ENCODE peak calls at places on chromosomes 7 and 10, in nine cellular contexts. H is mucosa of descending colon, I is PC-3, B is cardiac fibroblast, P is fibroblast of lung, A is OCI-LY7, F is cardiac muscle cell, X is epithelial cell of esophagus, M is lower lobe of right lung. L is an unnamed sample.

GRCh38 chr7:138667535-138667934 is 33.6 kb downstream of the SVOPL start:
- DNase-seq in H (no peak), I (no peak), B (no peak), P (no peak), A (no peak), F (no peak), X (no peak), M (no peak), L (no peak)

GRCh38 chr10:129419386-129419785 is 47.7 kb upstream of the MGMT start:
- DNase-seq in H (no peak), I (no peak), B (no peak), P (no peak), A (no peak), F (no peak), X (no peak), M (no peak), L (no peak)

GRCh38 chr7:29806131-29806792 is at the start of gene WIPF3:
- DNase-seq in H (no peak), I (peak), B (peak), P (peak), A (no peak), F (peak), X (peak), M (peak), L (peak)

GRCh38 chr10:69684020-69684980 is 54.3 kb downstream of the FAM241B start:
- DNase-seq in H (peak), I (peak), B (peak), P (peak), A (no peak), F (peak), X (peak), M (peak), L (no peak)

GRCh38 chr10:23375366-23375765 is 30.8 kb upstream of the C10orf67 start:
- DNase-seq in H (no peak), I (no peak), B (no peak), P (no peak), A (no peak), F (no peak), X (no peak), M (no peak), L (no peak)

GRCh38 chr7:76326646-76327233 is 24.3 kb downstream of the HSPB1 start:
- DNase-seq in H (no peak), I (peak), B (peak), P (peak), A (no peak), F (no peak), X (no peak), M (no peak), L (peak)

GRCh38 chr7:45663167-45663921 is 89.2 kb downstream of the ADCY1 start:
- DNase-seq in H (no peak), I (peak), B (peak), P (peak), A (peak), F (peak), X (peak), M (no peak), L (peak)

GRCh38 chr10:116385994-116386809 is 41.4 kb upstream of the PNLIPRP3 start:
- DNase-seq in H (no peak), I (peak), B (peak), P (peak), A (peak), F (peak), X (peak), M (no peak), L (peak)

GRCh38 chr10:49115015-49115795 is at the start of gene VSTM4:
- DNase-seq in H (no peak), I (no peak), B (peak), P (peak), A (no peak), F (peak), X (no peak), M (no peak), L (peak)

GRCh38 chr7:111855161-111855841 is 293.0 kb upstream of the IMMP2L start:
- DNase-seq in H (no peak), I (peak), B (peak), P (peak), A (peak), F (peak), X (peak), M (no peak), L (peak)

GRCh38 chr10:123204127-123204461 is 49.9 kb downstream of the BUB3 start:
- DNase-seq in H (no peak), I (no peak), B (no peak), P (no peak), A (no peak), F (no peak), X (no peak), M (no peak), L (no peak)

GRCh38 chr10:52779541-52780390 is 7.2 kb upstream of the MBL2 start:
- DNase-seq in H (no peak), I (peak), B (peak), P (peak), A (peak), F (peak), X (peak), M (peak), L (peak)

GRCh38 chr10:3774814-3775670 is 10.0 kb downstream of the KLF6 start:
- DNase-seq in H (no peak), I (peak), B (peak), P (peak), A (no peak), F (no peak), X (peak), M (no peak), L (peak)

GRCh38 chr7:18352339-18353255 is 143.0 kb upstream of the HDAC9 start:
- DNase-seq in H (no peak), I (peak), B (peak), P (peak), A (peak), F (peak), X (peak), M (no peak), L (peak)

DNA sequence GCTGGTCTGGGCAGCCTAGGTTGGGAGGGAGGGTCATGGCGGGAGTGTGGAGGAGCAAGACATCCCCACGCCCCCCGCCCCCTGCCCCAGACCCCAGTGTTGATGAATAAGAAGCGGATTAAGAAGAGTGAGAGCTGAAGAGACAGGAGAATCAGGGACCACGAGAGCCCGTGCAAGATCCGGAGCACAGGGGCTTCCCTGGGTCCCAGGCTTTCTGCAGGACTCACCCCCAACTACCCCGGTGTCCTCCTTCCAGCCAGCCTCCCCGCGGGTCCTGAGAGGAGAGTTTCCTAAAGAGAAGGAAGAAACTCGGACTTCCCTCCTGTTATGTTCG is 20.1 kb downstream of the GHRHR start:
- DNase-seq in H (no peak), I (no peak), B (no peak), P (no peak), A (no peak), F (no peak), X (no peak), M (no peak), L (no peak)
- TF ChIP-seq CTCF in H (no peak), I (no peak), B (no peak), P (no peak), A (peak), F (no peak), X (no peak), M (peak), L (no peak)

GRCh38 chr10:86256690-86257315 is 109.8 kb downstream of the GRID1 start:
- DNase-seq in H (no peak), I (no peak), B (no peak), P (no peak), A (no peak), F (no peak), X (no peak), M (no peak), L (no peak)

GRCh38 chr10:86259901-86260562 is 106.6 kb downstream of the GRID1 start:
- DNase-seq in H (no peak), I (no peak), B (no peak), P (no peak), A (no peak), F (no peak), X (no peak), M (no peak), L (no peak)

GRCh38 chr10:86258940-86259339 is 107.7 kb downstream of the GRID1 start:
- DNase-seq in H (no peak), I (no peak), B (no peak), P (no peak), A (no peak), F (no peak), X (no peak), M (no peak), L (no peak)

GRCh38 chr10:86257683-86258082 is 108.9 kb downstream of the GRID1 start:
- DNase-seq in H (no peak), I (no peak), B (no peak), P (no peak), A (no peak), F (no peak), X (no peak), M (no peak), L (no peak)

GRCh38 chr10:86258488-86258887 is 108.1 kb downstream of the GRID1 start:
- DNase-seq in H (no peak), I (no peak), B (no peak), P (peak), A (no peak), F (no peak), X (no peak), M (no peak), L (no peak)
- H3K4me3 ChIP-seq in H (no peak), I (no peak), B (no peak), P (no peak), A (no peak), F (no peak), X (no peak), M (no peak), L (no peak)

DNA sequence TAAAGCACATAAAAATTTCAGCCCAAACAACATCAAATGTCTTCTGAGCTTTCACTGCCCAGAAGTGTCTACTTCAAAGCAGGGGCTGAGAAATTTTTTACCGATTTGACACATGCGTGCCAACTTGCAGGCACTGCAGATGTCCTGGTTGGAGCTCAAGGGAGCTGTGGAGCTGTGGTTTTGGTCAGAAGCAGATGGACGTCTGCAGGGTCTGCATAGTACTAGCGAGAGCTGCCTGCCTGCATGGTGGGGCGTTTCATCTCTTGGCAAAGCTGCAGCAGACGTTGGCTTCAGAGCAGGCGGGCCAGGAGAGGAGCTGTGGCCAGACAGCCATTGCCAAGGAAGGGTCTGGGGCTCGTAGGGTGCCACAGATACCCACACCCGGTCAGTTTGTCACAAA is 296.7 kb downstream of the GLRX3 start:
- DNase-seq in H (no peak), I (no peak), B (no peak), P (no peak), A (no peak), F (no peak), X (no peak), M (no peak), L (no peak)
- TF ChIP-seq CTCF in H (no peak), I (no peak), B (no peak), P (no peak), A (no peak), F (no peak), X (no peak), M (no peak), L (no peak)

GRCh38 chr10:27715505-27715904 is 30.1 kb downstream of the MKX start:
- DNase-seq in H (no peak), I (no peak), B (no peak), P (no peak), A (no peak), F (no peak), X (no peak), M (no peak), L (no peak)
- H3K4me3 ChIP-seq in H (no peak), I (no peak), B (no peak), P (no peak), A (no peak), F (no peak), X (no peak), M (no peak), L (no peak)

GRCh38 chr7:99837649-99838361 is 10.0 kb downstream of the CYP3A43 start:
- DNase-seq in H (no peak), I (peak), B (peak), P (no peak), A (peak), F (no peak), X (peak), M (no peak), L (peak)
- TF ChIP-seq CTCF in H (no peak), I (peak), B (no peak), P (no peak), A (peak), F (no peak), X (peak), M (peak), L (no peak)

GRCh38 chr10:97407211-97407951 is 6.2 kb upstream of the RRP12 start:
- DNase-seq in H (peak), I (peak), B (peak), P (peak), A (peak), F (peak), X (peak), M (peak), L (peak)
- H3K4me3 ChIP-seq in H (no peak), I (peak), B (no peak), P (no peak), A (peak), F (peak), X (no peak), M (peak), L (no peak)

GRCh38 chr7:36299882-36300341 is 89.8 kb upstream of the ANLN start:
- DNase-seq in H (no peak), I (no peak), B (no peak), P (no peak), A (no peak), F (peak), X (no peak), M (no peak), L (no peak)
- TF ChIP-seq CTCF in H (no peak), I (no peak), B (no peak), P (no peak), A (no peak), F (no peak), X (no peak), M (no peak), L (no peak)